ENCODE peak calls at places on chromosomes 6 and 20, in five cellular contexts. N is H1, P is SK-N-SH, M is GM12878, E is K562. D is an unnamed sample.

GRCh38 chr6:54598787-54599309 is 247.7 kb upstream of the FAM83B start:
- DNase-seq in N (no peak), P (no peak), M (no peak), E (no peak), D (no peak)

GRCh38 chr6:1817033-1817761 is 207.5 kb downstream of the FOXC1 start:
- DNase-seq in N (no peak), P (no peak), M (no peak), E (no peak), D (no peak)

GRCh38 chr6:113774122-113774835 is 82.9 kb upstream of the MARCKS start:
- DNase-seq in N (no peak), P (no peak), M (no peak), E (no peak), D (no peak)

GRCh38 chr6:26202201-26202611 is 115.0 kb downstream of the HFE start:
- DNase-seq in N (no peak), P (no peak), M (no peak), E (peak), D (no peak)

GRCh38 chr6:164827537-164827936 is 481.9 kb downstream of the C6orf118 start:
- DNase-seq in N (no peak), P (no peak), M (no peak), E (no peak), D (no peak)

GRCh38 chr20:22762576-22763256 is 178.3 kb upstream of the FOXA2 start:
- DNase-seq in N (no peak), P (no peak), M (no peak), E (no peak), D (no peak)

GRCh38 chr6:45816674-45817297 is 198.9 kb downstream of the CLIC5 start:
- DNase-seq in N (no peak), P (no peak), M (no peak), E (no peak), D (no peak)

GRCh38 chr6:40169878-40170277 is 235.6 kb upstream of the MOCS1 start:
- DNase-seq in N (no peak), P (no peak), M (no peak), E (no peak), D (no peak)

GRCh38 chr6:113530769-113531168 is 326.4 kb upstream of the MARCKS start:
- DNase-seq in N (no peak), P (no peak), M (no peak), E (peak), D (peak)

GRCh38 chr20:20457392-20458126 is 89.7 kb downstream of the INSM1 start:
- DNase-seq in N (no peak), P (no peak), M (no peak), E (no peak), D (no peak)

GRCh38 chr20:20525756-20526155 is 157.9 kb downstream of the INSM1 start:
- DNase-seq in N (no peak), P (no peak), M (no peak), E (no peak), D (no peak)

GRCh38 chr20:59003836-59004492 is 3.1 kb downstream of the CTSZ start:
- DNase-seq in N (no peak), P (no peak), M (no peak), E (no peak), D (no peak)

GRCh38 chr6:95572098-95572497 is 5.2 kb upstream of the MANEA start:
- DNase-seq in N (no peak), P (no peak), M (no peak), E (peak), D (no peak)

GRCh38 chr6:48671506-48671905 is 560.5 kb upstream of the PTCHD4 start:
- DNase-seq in N (no peak), P (no peak), M (no peak), E (no peak), D (no peak)

GRCh38 chr6:33695451-33695855 is 16.0 kb downstream of the UQCC2 start:
- DNase-seq in N (no peak), P (peak), M (no peak), E (no peak), D (no peak)

GRCh38 chr6:168413018-168413720 is 27.8 kb upstream of the SMOC2 start:
- DNase-seq in N (no peak), P (no peak), M (no peak), E (peak), D (no peak)

GRCh38 chr20:60053813-60054190 is 95.6 kb downstream of the CDH26 start:
- DNase-seq in N (no peak), P (no peak), M (no peak), E (no peak), D (no peak)

GRCh38 chr6:169246445-169246844 is 7.2 kb downstream of the THBS2 start:
- DNase-seq in N (no peak), P (no peak), M (no peak), E (no peak), D (no peak)

GRCh38 chr6:118784641-118785164 is 109.2 kb upstream of the ASF1A start:
- DNase-seq in N (no peak), P (peak), M (no peak), E (no peak), D (peak)

GRCh38 chr20:50027611-50028105 is 44.9 kb downstream of the SNAI1 start:
- DNase-seq in N (no peak), P (peak), M (no peak), E (no peak), D (no peak)

DNA sequence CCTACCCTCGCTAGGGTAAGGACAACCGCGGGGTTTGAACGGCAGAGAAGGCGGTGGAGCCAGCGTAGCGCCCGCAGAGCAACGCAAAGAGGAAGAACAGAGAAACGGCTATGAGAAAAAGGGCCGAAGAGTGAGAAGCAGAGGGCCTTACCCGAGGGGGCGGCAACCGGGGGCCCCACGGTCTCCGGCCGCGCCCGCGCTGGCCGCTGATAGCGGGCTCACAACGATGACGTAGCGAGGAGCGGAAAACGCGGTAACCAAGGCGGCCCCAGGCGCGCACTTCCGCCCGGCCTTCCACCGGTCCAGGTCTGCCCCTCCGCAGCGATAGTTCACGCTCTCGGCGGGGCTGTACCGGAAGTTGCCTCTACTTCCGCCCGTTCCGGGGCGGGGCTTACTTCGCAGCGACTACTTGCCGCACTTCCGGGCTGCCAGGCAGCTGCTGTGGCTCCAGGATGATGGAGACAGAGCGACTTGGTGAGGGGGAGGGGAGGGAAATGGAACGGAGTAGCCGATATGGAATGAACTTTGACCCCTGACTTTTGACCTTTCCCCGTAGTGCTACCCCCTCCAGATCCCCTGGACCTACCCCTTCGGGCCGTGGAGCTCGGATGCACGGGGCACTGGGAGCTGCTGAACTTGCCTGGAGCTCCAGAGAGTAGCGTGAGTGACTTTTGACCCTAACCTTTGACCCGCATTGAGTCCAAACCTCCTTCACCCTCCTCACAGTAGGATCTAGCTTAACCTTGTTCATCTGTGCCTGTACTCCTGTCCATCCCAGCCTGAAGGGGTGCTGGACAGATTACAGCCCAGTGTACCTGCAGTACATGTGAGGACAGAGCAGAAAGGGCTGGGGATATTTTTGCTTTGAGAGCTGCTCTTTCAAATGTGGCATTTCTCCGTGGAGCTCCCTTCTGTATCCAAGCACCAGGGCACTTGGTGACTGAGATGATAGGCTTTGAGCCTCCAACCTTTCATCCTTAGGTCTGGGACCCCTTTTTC is at the start of the genes NELFE and SKIC2:
- DNase-seq in N (peak), P (peak), M (peak), E (peak), D (peak)
- TF ChIP-seq EP300 in N (peak), P (no peak), M (peak), E (no peak), D (peak)

DNA sequence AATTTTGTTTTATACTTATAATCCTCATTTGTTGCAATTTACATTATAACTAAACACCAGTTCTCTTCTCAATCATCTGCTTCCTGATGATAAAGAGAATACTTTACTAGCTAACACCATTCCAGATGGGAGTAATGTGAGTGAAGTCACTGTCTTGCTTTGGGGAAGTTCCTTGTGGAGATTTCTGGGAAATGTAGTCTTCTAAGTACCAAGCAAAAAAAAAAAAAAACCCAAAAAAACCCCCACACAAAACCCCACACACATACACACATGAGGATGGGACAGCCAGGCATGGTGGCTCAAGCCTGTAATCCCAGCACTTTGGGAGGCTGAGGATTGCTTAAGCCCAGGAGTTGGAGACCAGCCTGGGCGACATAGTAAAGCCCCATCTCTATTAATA is 2.2 kb upstream of the SNPH start:
- DNase-seq in N (no peak), P (no peak), M (no peak), E (peak), D (no peak)
- H2AFZ ChIP-seq in N (peak), P (no peak), M (no peak), E (peak), D (no peak)

GRCh38 chr20:62685781-62686555 is 22.7 kb upstream of the NTSR1 start:
- DNase-seq in N (no peak), P (no peak), M (no peak), E (peak), D (peak)
- TF ChIP-seq POLR2AphosphoS5 in N (no peak), P (no peak), M (no peak), E (peak), D (no peak)

DNA sequence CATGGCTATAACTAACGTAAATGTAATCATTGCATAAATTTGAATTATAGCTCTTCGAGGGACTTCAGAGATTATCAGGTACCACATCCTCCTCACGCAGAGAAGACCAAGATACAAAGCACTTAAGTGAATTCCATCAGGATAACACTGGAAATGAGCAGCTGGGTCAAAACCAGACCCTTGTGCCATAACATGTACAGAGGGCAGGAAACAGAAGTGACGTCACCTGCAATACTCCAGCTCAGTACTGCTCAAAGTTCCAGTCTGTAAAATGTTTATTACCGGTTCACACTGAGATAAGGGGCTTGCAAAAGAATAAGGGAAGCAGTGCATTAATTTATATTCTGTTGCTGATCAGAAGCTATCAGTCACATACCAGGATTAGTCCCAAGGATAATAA is 45.8 kb downstream of the RGS17 start:
- DNase-seq in N (no peak), P (no peak), M (no peak), E (no peak), D (no peak)
- TF ChIP-seq EP300 in N (no peak), P (no peak), M (no peak), E (no peak), D (no peak)

DNA sequence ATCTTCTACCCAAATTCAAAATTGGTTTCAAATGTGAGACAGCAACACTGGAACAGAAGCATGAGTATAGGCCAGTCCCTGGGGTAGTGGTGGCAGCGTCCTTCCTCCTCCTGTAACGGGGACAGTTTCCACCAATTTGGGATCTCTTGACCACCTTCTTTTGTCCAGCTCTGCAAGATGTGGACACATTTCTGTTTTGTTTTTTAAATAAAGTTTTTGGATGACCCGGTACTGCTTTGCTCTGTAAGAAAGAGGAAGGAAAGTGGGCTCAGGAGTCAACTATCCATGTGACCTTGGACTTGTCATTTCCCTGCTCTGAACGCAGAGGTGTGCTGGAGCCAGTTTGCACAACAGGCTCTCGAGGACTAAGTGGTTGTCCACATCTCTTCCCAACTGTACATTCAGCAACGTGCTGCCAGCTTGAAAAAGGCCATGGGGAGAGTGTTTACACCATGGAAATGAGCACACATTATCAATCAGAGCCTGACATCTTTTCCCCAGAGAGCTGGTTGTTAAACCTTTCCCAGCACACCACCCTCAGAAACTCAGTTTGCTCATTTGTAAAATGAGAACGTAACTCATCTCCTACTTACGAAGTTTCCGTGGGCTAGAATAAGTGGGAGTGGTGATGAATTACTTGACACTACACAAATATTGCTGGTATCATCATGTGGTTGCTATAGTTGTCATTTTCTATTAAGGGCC is 66.5 kb downstream of the ADTRP start:
- DNase-seq in N (no peak), P (no peak), M (no peak), E (no peak), D (no peak)
- H2AFZ ChIP-seq in N (no peak), P (no peak), M (peak), E (peak), D (no peak)

GRCh38 chr20:34042286-34042685 is 48.6 kb downstream of the RALY start:
- DNase-seq in N (no peak), P (no peak), M (no peak), E (no peak), D (no peak)

GRCh38 chr20:34037121-34037520 is 43.4 kb downstream of the RALY start:
- DNase-seq in N (no peak), P (no peak), M (no peak), E (peak), D (no peak)

GRCh38 chr20:34033903-34034302 is 40.2 kb downstream of the RALY start:
- DNase-seq in N (no peak), P (no peak), M (no peak), E (no peak), D (no peak)

GRCh38 chr20:34040300-34041015 is 46.7 kb downstream of the RALY start:
- DNase-seq in N (no peak), P (no peak), M (no peak), E (no peak), D (no peak)

DNA sequence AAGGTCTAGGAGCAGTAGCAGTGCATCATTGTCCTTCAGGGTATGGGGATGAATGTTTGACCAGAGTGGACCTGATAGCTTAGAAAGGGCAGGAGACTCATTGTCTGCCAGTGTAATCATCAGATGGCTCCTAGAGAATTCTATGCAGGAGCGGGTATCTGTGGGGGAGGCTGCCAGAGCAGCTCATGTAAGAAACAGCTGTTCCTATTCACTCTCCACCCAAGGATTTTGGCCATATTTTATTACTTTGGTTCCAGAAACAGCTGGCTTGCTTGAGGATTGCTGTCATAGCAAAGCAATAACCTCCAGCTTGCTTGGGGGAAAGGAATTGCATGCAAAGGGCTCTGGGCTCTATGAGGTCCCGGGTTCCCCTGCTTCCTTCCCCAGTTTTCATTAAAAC is 44.1 kb downstream of the RALY start:
- DNase-seq in N (no peak), P (no peak), M (no peak), E (no peak), D (no peak)
- TF ChIP-seq POLR2AphosphoS5 in N (no peak), P (no peak), M (no peak), E (no peak), D (no peak)

D was measured in HepG2.